ENCODE peak calls at places on chromosome 17, in seven cellular contexts. Q is astrocyte, D is endothelial cell of umbilical vein, J is mammary epithelial cell, W is GM12878, P is DND-41, Z is OCI-LY7. K is an unnamed sample. For H3K79me2, the result is how much of the 10 kb centered on the place peaks cover.

GRCh38 chr17:38868095-38868967 is 1.5 kb upstream of the LASP1 start:
- DNase-seq in Q (peak), D (peak), J (no peak), W (peak), P (no peak), Z (peak), K (peak)

GRCh38 chr17:980406-981291 is 1.1 kb upstream of the NXN start:
- DNase-seq in Q (peak), D (peak), J (peak), W (peak), P (peak), Z (peak), K (peak)

GRCh38 chr17:17830740-17831207 is 6.0 kb downstream of the SREBF1 start:
- DNase-seq in Q (no peak), D (no peak), J (no peak), W (no peak), P (no peak), Z (no peak), K (no peak)

GRCh38 chr17:47621293-47622178 is 28.2 kb upstream of the KPNB1 start:
- DNase-seq in Q (peak), D (peak), J (peak), W (no peak), P (no peak), Z (no peak), K (peak)

GRCh38 chr17:44898768-44899073 is 524 bp downstream of the EFTUD2 start:
- DNase-seq in Q (peak), D (no peak), J (no peak), W (no peak), P (peak), Z (no peak), K (no peak)

GRCh38 chr17:2786176-2786881 is 9.9 kb upstream of the RAP1GAP2 start:
- DNase-seq in Q (peak), D (peak), J (peak), W (peak), P (peak), Z (peak), K (peak)

GRCh38 chr17:9037741-9038140 is 16.4 kb downstream of the NTN1 start:
- DNase-seq in Q (no peak), D (no peak), J (no peak), W (no peak), P (no peak), Z (no peak), K (no peak)

GRCh38 chr17:47852113-47852949 is 1.4 kb upstream of the SP6 start:
- DNase-seq in Q (no peak), D (no peak), J (no peak), W (no peak), P (no peak), Z (no peak), K (no peak)

GRCh38 chr17:39192901-39193300 is 4.6 kb downstream of the CACNB1 start:
- DNase-seq in Q (no peak), D (no peak), J (no peak), W (no peak), P (no peak), Z (no peak), K (no peak)

GRCh38 chr17:79613195-79613517 is 2.3 kb upstream of the RBFOX3 start:
- DNase-seq in Q (no peak), D (no peak), J (no peak), W (no peak), P (no peak), Z (no peak), K (no peak)

GRCh38 chr17:18319604-18320256 is 4.6 kb downstream of the SMCR8 start:
- DNase-seq in Q (peak), D (peak), J (peak), W (no peak), P (peak), Z (peak), K (peak)

GRCh38 chr17:2964370-2964769 is 99.0 kb downstream of the OR1D5 start:
- DNase-seq in Q (no peak), D (no peak), J (no peak), W (no peak), P (no peak), Z (no peak), K (no peak)

GRCh38 chr17:80829166-80829813 is 162.4 kb upstream of the CHMP6 start:
- DNase-seq in Q (no peak), D (no peak), J (no peak), W (no peak), P (no peak), Z (no peak), K (no peak)

GRCh38 chr17:18182190-18182977 is 1.2 kb upstream of the ALKBH5 start:
- DNase-seq in Q (no peak), D (peak), J (no peak), W (no peak), P (peak), Z (no peak), K (peak)

GRCh38 chr17:68381076-68381900 is 76.0 kb downstream of the WIPI1 start:
- DNase-seq in Q (peak), D (peak), J (peak), W (no peak), P (no peak), Z (no peak), K (no peak)

GRCh38 chr17:296906-297690 is 55.5 kb downstream of the RPH3AL start:
- DNase-seq in Q (no peak), D (no peak), J (no peak), W (no peak), P (no peak), Z (no peak), K (no peak)

GRCh38 chr17:19592316-19592715 is 56.2 kb upstream of the ALDH3A2 start:
- DNase-seq in Q (no peak), D (no peak), J (no peak), W (no peak), P (no peak), Z (no peak), K (no peak)

GRCh38 chr17:67491009-67491677 is 114.1 kb downstream of the PITPNC1 start:
- DNase-seq in Q (peak), D (peak), J (peak), W (no peak), P (no peak), Z (no peak), K (peak)

GRCh38 chr17:50945779-50946222 is 79.6 kb upstream of the TOB1 start:
- DNase-seq in Q (no peak), D (no peak), J (no peak), W (no peak), P (no peak), Z (no peak), K (no peak)

GRCh38 chr17:79019631-79020584 is 4.1 kb upstream of the C1QTNF1 start:
- DNase-seq in Q (peak), D (peak), J (peak), W (no peak), P (peak), Z (peak), K (peak)

GRCh38 chr17:2074919-2075318 is 20.0 kb downstream of the HIC1 start:
- DNase-seq in Q (no peak), D (no peak), J (no peak), W (no peak), P (no peak), Z (no peak), K (no peak)

GRCh38 chr17:39527220-39527813 is 66.0 kb downstream of the CDK12 start:
- DNase-seq in Q (no peak), D (peak), J (peak), W (no peak), P (no peak), Z (peak), K (peak)

GRCh38 chr17:19329839-19330238 is 32.7 kb downstream of the B9D1 start:
- DNase-seq in Q (no peak), D (no peak), J (no peak), W (no peak), P (no peak), Z (no peak), K (no peak)

GRCh38 chr17:73799091-73799490 is 154.8 kb upstream of the SDK2 start:
- DNase-seq in Q (no peak), D (no peak), J (no peak), W (no peak), P (no peak), Z (no peak), K (no peak)

GRCh38 chr17:57956311-57957119 is 1.3 kb upstream of the CUEDC1 start:
- DNase-seq in Q (no peak), D (no peak), J (no peak), W (peak), P (peak), Z (peak), K (no peak)

GRCh38 chr17:74360993-74361612 is 565 bp downstream of the BTBD17 start:
- DNase-seq in Q (no peak), D (no peak), J (no peak), W (no peak), P (no peak), Z (no peak), K (peak)

GRCh38 chr17:62668091-62668804 is 40.8 kb downstream of the MRC2 start:
- DNase-seq in Q (no peak), D (no peak), J (peak), W (no peak), P (no peak), Z (no peak), K (no peak)

GRCh38 chr17:62665599-62665998 is 38.1 kb downstream of the MRC2 start:
- DNase-seq in Q (no peak), D (no peak), J (no peak), W (no peak), P (no peak), Z (no peak), K (no peak)

GRCh38 chr17:62666801-62667591 is 39.5 kb downstream of the MRC2 start:
- DNase-seq in Q (no peak), D (no peak), J (no peak), W (no peak), P (no peak), Z (no peak), K (no peak)

GRCh38 chr17:62664336-62665120 is 37.1 kb downstream of the MRC2 start:
- DNase-seq in Q (no peak), D (no peak), J (no peak), W (no peak), P (no peak), Z (no peak), K (no peak)

GRCh38 chr17:62666061-62666800 is 38.8 kb downstream of the MRC2 start:
- DNase-seq in Q (no peak), D (no peak), J (no peak), W (no peak), P (no peak), Z (no peak), K (no peak)
- TF ChIP-seq CTCF in Q (no peak), D (no peak), J (no peak), W (no peak), P (no peak), Z (no peak), K (no peak)

DNA sequence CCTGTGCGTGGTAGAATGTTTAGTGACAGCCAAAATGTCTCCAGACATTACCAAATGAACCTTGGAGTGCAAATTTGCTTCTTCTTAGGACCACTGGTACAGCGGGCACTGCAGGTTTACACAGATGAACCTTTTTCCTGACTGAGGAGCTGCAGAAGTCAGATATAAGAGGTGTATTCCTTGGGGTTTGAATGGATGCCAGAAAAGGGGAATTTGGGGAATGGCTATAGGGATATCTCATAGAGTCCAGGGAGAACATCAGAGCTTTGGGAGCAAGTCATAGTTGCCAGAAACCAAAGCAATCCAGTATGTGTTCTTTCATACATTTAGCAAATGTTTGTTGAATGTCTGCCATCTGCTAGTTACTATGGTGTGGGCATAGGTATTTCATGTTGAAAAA is 46.7 kb downstream of the MAP2K4 start:
- DNase-seq in Q (no peak), D (no peak), J (no peak), W (no peak), P (no peak), Z (no peak), K (no peak)
- H3K79me2 ChIP-seq in Q (under half), D (under half), J (half or more), W (under half), P (under half), Z (under half), K (half or more)

GRCh38 chr17:64083093-64083492 is 46.9 kb downstream of the ERN1 start:
- DNase-seq in Q (no peak), D (no peak), J (no peak), W (no peak), P (no peak), Z (no peak), K (no peak)

GRCh38 chr17:64080174-64080618 is 49.7 kb downstream of the ERN1 start:
- DNase-seq in Q (no peak), D (no peak), J (no peak), W (no peak), P (no peak), Z (no peak), K (no peak)

GRCh38 chr17:64083571-64084085 is 46.3 kb downstream of the ERN1 start:
- DNase-seq in Q (no peak), D (no peak), J (no peak), W (no peak), P (no peak), Z (peak), K (no peak)

GRCh38 chr17:64084086-64084939 is 45.6 kb downstream of the ERN1 start:
- DNase-seq in Q (peak), D (peak), J (peak), W (no peak), P (peak), Z (no peak), K (no peak)

GRCh38 chr17:64081802-64082799 is 47.8 kb downstream of the ERN1 start:
- DNase-seq in Q (peak), D (peak), J (peak), W (peak), P (peak), Z (peak), K (no peak)
- TF ChIP-seq CTCF in Q (no peak), D (no peak), J (no peak), W (no peak), P (peak), Z (peak), K (no peak)

DNA sequence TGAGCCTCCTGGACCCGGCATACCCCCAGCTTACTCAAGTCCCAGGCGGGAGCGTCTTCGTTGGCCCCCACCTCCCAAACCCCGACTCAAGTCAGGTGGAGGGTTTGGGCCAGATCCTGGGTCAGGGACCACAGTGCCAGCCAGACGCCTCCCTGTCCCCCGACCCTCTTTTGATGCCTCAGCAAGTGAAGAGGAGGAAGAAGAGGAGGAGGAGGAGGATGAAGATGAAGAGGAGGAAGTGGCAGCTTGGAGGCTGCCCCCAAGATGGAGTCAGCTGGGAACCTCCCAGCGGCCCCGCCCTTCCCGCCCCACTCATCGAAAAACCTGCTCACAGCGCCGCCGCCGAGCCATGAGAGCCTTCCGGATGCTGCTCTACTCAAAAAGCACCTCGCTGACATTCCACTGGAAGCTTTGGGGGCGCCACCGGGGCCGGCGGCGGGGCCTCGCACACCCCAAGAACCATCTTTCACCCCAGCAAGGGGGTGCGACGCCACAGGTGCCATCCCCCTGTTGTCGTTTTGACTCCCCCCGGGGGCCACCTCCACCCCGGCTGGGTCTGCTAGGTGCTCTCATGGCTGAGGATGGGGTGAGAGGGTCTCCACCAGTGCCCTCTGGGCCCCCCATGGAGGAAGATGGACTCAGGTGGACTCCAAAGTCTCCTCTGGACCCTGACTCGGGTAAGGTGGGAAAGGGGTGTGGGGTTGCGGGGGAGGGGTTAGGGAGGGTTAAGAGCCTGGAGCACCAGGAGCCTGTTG is 1.6 kb downstream of the SENP3 start:
- DNase-seq in Q (no peak), D (no peak), J (no peak), W (no peak), P (no peak), Z (no peak), K (no peak)
- H3K79me2 ChIP-seq in Q (half or more), D (under half), J (half or more), W (under half), P (half or more), Z (under half), K (under half)

DNA sequence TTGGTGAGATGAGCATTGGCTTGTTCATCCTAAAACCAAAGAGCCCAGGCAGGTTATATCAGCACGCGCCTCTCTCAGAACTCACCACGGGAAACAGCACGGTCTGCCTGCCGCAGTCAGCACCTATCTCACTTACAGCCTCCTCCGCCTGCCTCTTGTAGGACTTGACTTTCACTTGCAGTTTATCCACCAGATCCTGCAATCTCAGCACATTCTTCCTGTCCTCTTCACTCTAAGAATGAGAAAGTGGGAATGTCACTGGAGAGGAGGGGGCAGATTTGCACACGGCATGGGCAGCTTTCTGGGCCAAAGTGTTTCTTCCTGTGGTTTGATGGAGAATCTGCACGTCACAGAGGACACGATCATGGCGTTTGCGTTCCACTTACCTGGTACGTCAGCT is 27.4 kb downstream of the MYH3 start:
- DNase-seq in Q (no peak), D (no peak), J (no peak), W (no peak), P (no peak), Z (no peak), K (no peak)
- TF ChIP-seq CTCF in Q (no peak), D (no peak), J (no peak), W (no peak), P (no peak), Z (no peak), K (no peak)

GRCh38 chr17:42136654-42137051 is 14.0 kb downstream of the HSPB9 start:
- DNase-seq in Q (no peak), D (no peak), J (no peak), W (no peak), P (no peak), Z (no peak), K (no peak)

GRCh38 chr17:42141382-42141781 is 13.4 kb downstream of the RAB5C start:
- DNase-seq in Q (no peak), D (no peak), J (no peak), W (no peak), P (no peak), Z (no peak), K (no peak)

GRCh38 chr17:42142371-42142896 is 12.4 kb downstream of the RAB5C start:
- DNase-seq in Q (peak), D (no peak), J (no peak), W (no peak), P (no peak), Z (no peak), K (peak)

GRCh38 chr17:42135664-42136653 is 13.4 kb downstream of the HSPB9 start:
- DNase-seq in Q (peak), D (peak), J (peak), W (no peak), P (no peak), Z (peak), K (no peak)

DNA sequence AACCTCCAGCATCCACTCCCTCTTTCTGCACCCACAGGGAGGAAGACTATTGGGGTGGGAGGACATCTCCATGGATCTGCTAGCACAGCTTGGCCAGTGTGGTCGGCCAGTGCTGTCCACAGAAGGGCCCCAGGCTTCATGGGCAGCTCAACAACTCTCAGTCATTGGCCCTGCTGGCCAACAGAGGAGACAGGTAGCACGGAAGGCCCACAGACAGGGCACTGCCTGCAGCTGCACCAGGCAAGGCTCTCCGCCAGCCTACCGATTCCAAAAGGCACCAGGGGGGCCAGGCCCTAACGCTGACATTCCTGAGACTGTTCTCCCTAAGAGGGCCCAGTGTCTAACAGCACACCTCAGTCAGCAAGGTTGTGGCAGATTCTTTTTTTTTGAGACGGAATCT is 15.7 kb downstream of the RAB5C start:
- DNase-seq in Q (no peak), D (no peak), J (no peak), W (no peak), P (no peak), Z (no peak), K (no peak)
- H3K79me2 ChIP-seq in Q (half or more), D (half or more), J (half or more), W (under half), P (half or more), Z (half or more), K (half or more)

DNA sequence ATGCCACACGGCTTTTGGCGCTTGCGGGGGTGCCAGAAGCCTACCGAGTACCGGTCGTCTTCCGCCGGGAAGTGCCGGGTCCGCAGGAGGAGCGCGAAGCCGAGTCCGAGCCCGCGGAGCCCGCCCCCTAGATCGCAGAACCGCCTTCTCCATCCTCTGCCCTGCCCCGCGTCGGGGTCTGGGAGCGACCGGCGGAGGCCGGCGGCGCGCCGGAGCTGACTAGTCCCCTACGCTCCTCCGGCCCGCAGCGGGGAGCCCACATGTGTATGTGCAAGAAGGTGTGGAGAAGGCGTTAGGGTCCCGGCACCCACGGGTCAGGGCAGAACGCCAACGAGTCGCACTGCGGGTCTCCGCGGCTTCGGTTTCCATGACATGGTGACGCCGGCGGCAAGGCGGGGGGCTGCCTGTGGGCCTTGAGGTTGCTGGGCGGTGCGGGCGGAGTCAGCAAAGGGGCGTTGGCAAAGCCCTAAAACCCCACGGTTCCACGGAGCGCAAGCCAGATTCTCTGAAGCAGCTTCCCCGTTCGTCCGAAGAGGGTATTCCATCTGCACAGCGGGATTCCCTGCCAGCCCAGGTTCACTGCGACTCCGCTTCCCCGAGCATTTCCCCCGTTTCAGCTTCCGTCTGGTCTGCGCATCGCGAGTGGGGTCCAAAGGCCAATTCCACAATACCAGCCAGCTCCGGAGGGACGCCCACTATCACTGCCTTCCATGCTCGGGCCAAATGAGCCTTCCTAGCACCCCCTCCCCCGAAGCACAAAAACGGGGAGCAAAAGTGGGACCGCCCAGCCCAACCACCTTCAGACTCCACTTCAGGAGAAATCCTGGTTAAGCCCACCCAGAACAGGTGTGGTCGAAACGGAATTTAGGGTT is 2.3 kb upstream of the LHX1 start:
- DNase-seq in Q (no peak), D (no peak), J (no peak), W (no peak), P (no peak), Z (no peak), K (peak)
- TF ChIP-seq CTCF in Q (no peak), D (no peak), J (no peak), W (no peak), P (no peak), Z (no peak), K (no peak)